ENCODE peak calls at places on chromosomes 1 and 21, in eight cellular contexts. G is body of pancreas, N is foreskin fibroblast, D is K562, Z is fibroblast of the aortic adventitia, E is right atrium auricular region, L is coronary artery, M is choroid plexus epithelial cell. P is an unnamed sample.

GRCh38 chr1:244339776-244340175 is 111.9 kb downstream of the ADSS2 start:
- DNase-seq in G (no peak), N (no peak), D (no peak), Z (no peak), E (no peak), L (peak; percentile 53), M (no peak), P (no peak)

GRCh38 chr21:21146587-21147373 is 148.6 kb downstream of the NCAM2 start:
- DNase-seq in G (no peak), N (no peak), D (peak; percentile 31), Z (no peak), E (no peak), L (no peak), M (no peak), P (no peak)

GRCh38 chr1:168092566-168093355 is 44.0 kb downstream of the GPR161 start:
- DNase-seq in G (peak; percentile 26), N (no peak), D (peak; percentile 41), Z (peak; percentile 35), E (peak; percentile 54), L (peak; percentile 69), M (peak; percentile 30), P (peak; percentile 38)

GRCh38 chr1:100538935-100539835 is 1.2 kb downstream of the GPR88 start:
- DNase-seq in G (peak; percentile 29), N (peak; percentile 9), D (no peak), Z (no peak), E (no peak), L (no peak), M (no peak), P (no peak)

GRCh38 chr21:46092811-46093667 is 4.9 kb upstream of the COL6A2 start:
- DNase-seq in G (no peak), N (no peak), D (no peak), Z (no peak), E (peak; percentile 54), L (no peak), M (no peak), P (peak; percentile 70)

GRCh38 chr1:89356658-89357400 is 7.0 kb upstream of the GBP6 start:
- DNase-seq in G (no peak), N (peak; percentile 2), D (no peak), Z (peak; percentile 44), E (no peak), L (no peak), M (peak; percentile 41), P (peak; percentile 55)

GRCh38 chr21:45364464-45365185 is 40.3 kb upstream of the COL18A1 start:
- DNase-seq in G (peak; percentile 47), N (peak; percentile 58), D (no peak), Z (peak; percentile 91), E (peak; percentile 76), L (no peak), M (peak; percentile 61), P (peak; percentile 92)

GRCh38 chr1:171699526-171699925 is 42.3 kb downstream of the VAMP4 start:
- DNase-seq in G (no peak), N (no peak), D (no peak), Z (no peak), E (no peak), L (no peak), M (peak; percentile 15), P (no peak)

DNA sequence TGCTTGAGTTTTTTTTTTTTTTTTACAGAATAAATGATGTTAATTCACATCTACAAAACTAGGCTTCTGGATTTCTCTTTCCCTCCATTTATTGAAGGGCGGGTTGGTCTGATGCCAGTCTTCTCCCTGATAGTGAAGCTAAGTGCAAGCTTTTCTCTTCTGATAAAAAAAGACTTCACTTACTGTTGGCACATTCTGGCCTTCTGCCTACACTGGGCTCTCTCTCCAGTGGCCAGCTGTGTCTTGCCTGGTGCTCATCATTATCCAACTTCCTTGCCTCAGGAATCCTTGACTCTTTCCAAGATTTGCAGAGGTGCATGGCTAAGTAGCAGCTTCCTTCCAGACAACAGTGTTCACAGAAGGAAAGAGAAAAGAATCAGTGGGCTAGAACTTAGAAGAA is 7.6 kb upstream of the RAP1A start:
- DNase-seq in G (no peak), N (no peak), D (no peak), Z (no peak), E (no peak), L (no peak), M (no peak), P (no peak)
- TF ChIP-seq CTCF in G (no peak), N (no peak), D (no peak), Z (no peak), E (no peak), L (no peak), M (no peak), P (no peak)

GRCh38 chr1:172823534-172823933 is 164.6 kb downstream of the FASLG start:
- DNase-seq in G (no peak), N (peak; percentile 79), D (no peak), Z (peak; percentile 40), E (no peak), L (no peak), M (no peak), P (peak; percentile 97)

GRCh38 chr1:172826096-172826741 is 167.3 kb downstream of the FASLG start:
- DNase-seq in G (no peak), N (peak; percentile 87), D (no peak), Z (peak; percentile 94), E (no peak), L (no peak), M (peak; percentile 96), P (peak; percentile 97)

GRCh38 chr1:172824199-172824598 is 165.3 kb downstream of the FASLG start:
- DNase-seq in G (no peak), N (no peak), D (no peak), Z (peak; percentile 44), E (no peak), L (no peak), M (peak; percentile 53), P (peak; percentile 72)

GRCh38 chr1:172827301-172827700 is 168.4 kb downstream of the FASLG start:
- DNase-seq in G (no peak), N (no peak), D (no peak), Z (no peak), E (no peak), L (no peak), M (no peak), P (no peak)

DNA sequence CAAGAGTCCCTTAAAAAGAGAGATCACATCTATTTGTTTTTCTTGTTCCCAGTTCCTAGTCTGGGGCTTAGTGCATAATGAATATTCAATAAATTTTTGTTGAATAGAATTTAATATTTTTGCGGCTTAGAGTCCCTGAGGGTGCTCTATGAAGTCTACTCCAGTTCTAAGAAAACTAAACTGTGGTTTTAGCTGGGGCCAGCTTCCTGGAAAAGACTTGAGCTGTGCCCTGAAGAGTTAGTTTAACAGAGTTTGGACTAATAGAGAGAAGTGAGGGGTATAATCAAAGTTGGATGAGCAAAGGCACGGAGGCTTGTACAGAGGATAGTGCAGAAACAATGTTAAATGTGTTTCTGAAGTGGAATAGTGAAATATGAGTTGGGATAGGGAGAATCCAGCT is 168.9 kb downstream of the FASLG start:
- DNase-seq in G (no peak), N (no peak), D (no peak), Z (no peak), E (no peak), L (no peak), M (no peak), P (no peak)
- H3K4me3 ChIP-seq in G (no peak overlapping the region), N (no peak overlapping the region), D (no peak overlapping the region), Z (no peak overlapping the region), E (no peak overlapping the region), L (no peak overlapping the region), M (no peak overlapping the region), P (no peak overlapping the region)

GRCh38 chr1:46996659-46997281 is 26.7 kb upstream of the CYP4X1 start:
- DNase-seq in G (no peak), N (no peak), D (peak; percentile 2), Z (no peak), E (no peak), L (no peak), M (no peak), P (peak; percentile 1)

GRCh38 chr1:47004004-47004403 is 19.5 kb upstream of the CYP4X1 start:
- DNase-seq in G (no peak), N (no peak), D (no peak), Z (no peak), E (no peak), L (no peak), M (no peak), P (no peak)

GRCh38 chr1:47002211-47002610 is 21.3 kb upstream of the CYP4X1 start:
- DNase-seq in G (no peak), N (no peak), D (peak; percentile 31), Z (no peak), E (no peak), L (no peak), M (peak; percentile 28), P (no peak)
- TF ChIP-seq CTCF in G (no peak), N (no peak), D (peak; percentile 46), Z (no peak), E (peak; percentile 51), L (no peak), M (peak; percentile 64), P (peak; percentile 6)

GRCh38 chr1:1003618-1004419 is 3.9 kb upstream of the HES4 start:
- DNase-seq in G (no peak), N (no peak), D (no peak), Z (no peak), E (no peak), L (no peak), M (no peak), P (no peak)

GRCh38 chr1:1001057-1001630 is 1.2 kb upstream of the HES4 start:
- DNase-seq in G (no peak), N (no peak), D (peak; percentile 38), Z (no peak), E (no peak), L (no peak), M (no peak), P (no peak)

GRCh38 chr1:1000357-1001056 is 610 bp upstream of the HES4 start:
- DNase-seq in G (peak; percentile 79), N (peak; percentile 70), D (peak; percentile 93), Z (peak; percentile 69), E (peak; percentile 86), L (peak; percentile 92), M (peak; percentile 90), P (peak; percentile 82)

GRCh38 chr1:999797-1000356 is at the start of gene HES4:
- DNase-seq in G (peak; percentile 83), N (peak; percentile 85), D (peak; percentile 88), Z (peak; percentile 82), E (peak; percentile 96), L (peak; percentile 96), M (peak; percentile 95), P (peak; percentile 83)

GRCh38 chr1:1001631-1002300 is 1.9 kb upstream of the HES4 start:
- DNase-seq in G (peak; percentile 83), N (no peak), D (peak; percentile 86), Z (peak; percentile 33), E (no peak), L (no peak), M (no peak), P (peak; percentile 33)
- H3K4me3 ChIP-seq in G (no peak overlapping the region), N (peak overlapping the region; percentile 59), D (peak overlapping the region; percentile 52), Z (peak overlapping the region; percentile 17), E (peak overlapping the region; percentile 80), L (peak overlapping the region; percentile 89), M (peak overlapping the region; percentile 69), P (no peak overlapping the region)

GRCh38 chr1:178500091-178500770 is 3.5 kb upstream of the CLEC20A start:
- DNase-seq in G (no peak), N (no peak), D (no peak), Z (no peak), E (peak; percentile 43), L (no peak), M (no peak), P (no peak)
- TF ChIP-seq CTCF in G (no peak), N (no peak), D (no peak), Z (peak; percentile 42), E (peak; percentile 29), L (no peak), M (peak; percentile 39), P (peak; percentile 16)

GRCh38 chr21:29130234-29130993 is at the start of gene MAP3K7CL:
- DNase-seq in G (peak; percentile 19), N (peak; percentile 99), D (no peak), Z (peak; percentile 100), E (peak; percentile 87), L (peak; percentile 85), M (peak; percentile 100), P (peak; percentile 100)
- H3K4me3 ChIP-seq in G (no peak within 1 kb of the TSS), N (peak within 1 kb of the TSS; percentile 11), D (no peak within 1 kb of the TSS), Z (peak within 1 kb of the TSS; percentile 43), E (no peak within 1 kb of the TSS), L (peak within 1 kb of the TSS; percentile 64), M (no peak within 1 kb of the TSS), P (peak within 1 kb of the TSS; percentile 20)

P was measured in fibroblast of mammary gland.